ENCODE peak calls at places on chromosomes 16 and 17, in eight cellular contexts. R is colonic mucosa, N is heart right ventricle, D is left ventricle myocardium inferior, S is AG04449, B is RCC 7860, Z is GM04504, F is A549. E is an unnamed sample.

GRCh38 chr17:63178530-63178929 is 212.5 kb downstream of the TANC2 start:
- DNase-seq in D (no peak), N (no peak), S (no peak), Z (no peak), R (no peak), B (no peak), F (no peak), E (no peak)

GRCh38 chr16:73746554-73746953 is 550.1 kb upstream of the PSMD7 start:
- DNase-seq in B (no peak), S (no peak), Z (no peak), D (no peak), F (no peak), R (no peak), N (no peak), E (no peak)

GRCh38 chr17:1181769-1182137 is 2.0 kb upstream of the ABR start:
- DNase-seq in S (peak), N (no peak), Z (no peak), D (no peak), R (no peak), F (no peak), B (no peak), E (no peak)

GRCh38 chr16:84040823-84041391 is 1.7 kb downstream of the SLC38A8 start:
- DNase-seq in F (no peak), S (peak), D (no peak), N (no peak), R (no peak), B (no peak), Z (peak), E (peak)

GRCh38 chr16:72853575-72853974 is 194.4 kb downstream of the ZFHX3 start:
- DNase-seq in N (no peak), F (no peak), S (no peak), B (no peak), D (no peak), Z (no peak), R (no peak), E (no peak)

GRCh38 chr17:75096082-75096625 is 8.4 kb downstream of the SLC16A5 start:
- DNase-seq in N (peak), Z (peak), B (peak), S (no peak), D (peak), R (peak), F (peak), E (peak)

GRCh38 chr17:40351185-40352043 is 13.1 kb downstream of the GJD3 start:
- DNase-seq in B (no peak), R (peak), F (no peak), D (no peak), Z (no peak), S (no peak), N (no peak), E (no peak)

GRCh38 chr17:80261159-80261894 is 675 bp downstream of the RNF213 start:
- DNase-seq in S (no peak), Z (peak), D (peak), B (peak), N (peak), F (peak), R (peak), E (peak)

GRCh38 chr16:2911580-2912329 is at the start of gene FLYWCH1:
- DNase-seq in F (peak), S (peak), B (peak), Z (peak), D (peak), R (peak), N (peak), E (peak)

GRCh38 chr16:49704586-49705155 is 151.2 kb downstream of the ZNF423 start:
- DNase-seq in D (no peak), R (no peak), Z (no peak), B (no peak), F (no peak), S (no peak), N (no peak), E (no peak)

GRCh38 chr16:49799172-49799571 is 56.7 kb downstream of the ZNF423 start:
- DNase-seq in B (no peak), Z (no peak), S (no peak), R (no peak), F (no peak), N (no peak), D (no peak), E (no peak)

E was measured in mucosa of descending colon.